ENCODE peak calls at places on chromosomes 12 and 14, in six cellular contexts. One of them, this sample, is unnamed.

GRCh38 chr14:64721391-64721791 is 17.2 kb downstream of the PLEKHG3 start:
- DNase-seq in stimulated activated CD8-positive, alpha-beta memory T cell treated with anti-CD3 and anti-CD28 coated beads, Interleukin-7, amount 100 ng/mL, for 4 hours: no peak
- DNase-seq in choroid plexus epithelial cell: peak; percentile 76
- DNase-seq in NCI-H2081: no peak
- DNase-seq in GM23248: peak; percentile 93
- DNase-seq in astrocyte of the spinal cord: peak; percentile 87
- DNase-seq in this sample: peak; percentile 85

GRCh38 chr12:62738105-62738504 is 196.8 kb downstream of the PPM1H start:
- DNase-seq in stimulated activated CD8-positive, alpha-beta memory T cell treated with anti-CD3 and anti-CD28 coated beads, Interleukin-7, amount 100 ng/mL, for 4 hours: no peak
- DNase-seq in choroid plexus epithelial cell: peak; percentile 40
- DNase-seq in NCI-H2081: no peak
- DNase-seq in GM23248: no peak
- DNase-seq in astrocyte of the spinal cord: peak; percentile 36
- DNase-seq in this sample: peak; percentile 33

GRCh38 chr12:58249610-58250009 is 308.2 kb downstream of the ATP23 start:
- DNase-seq in stimulated activated CD8-positive, alpha-beta memory T cell treated with anti-CD3 and anti-CD28 coated beads, Interleukin-7, amount 100 ng/mL, for 4 hours: no peak
- DNase-seq in choroid plexus epithelial cell: peak; percentile 18
- DNase-seq in NCI-H2081: no peak
- DNase-seq in GM23248: peak; percentile 4
- DNase-seq in astrocyte of the spinal cord: no peak
- DNase-seq in this sample: peak; percentile 31

GRCh38 chr12:53070901-53071492 is 8.2 kb downstream of the SPRYD3 start:
- DNase-seq in stimulated activated CD8-positive, alpha-beta memory T cell treated with anti-CD3 and anti-CD28 coated beads, Interleukin-7, amount 100 ng/mL, for 4 hours: no peak
- DNase-seq in choroid plexus epithelial cell: peak; percentile 20
- DNase-seq in NCI-H2081: no peak
- DNase-seq in GM23248: peak; percentile 54
- DNase-seq in astrocyte of the spinal cord: no peak
- DNase-seq in this sample: no peak

GRCh38 chr12:104615048-104615561 is 158.4 kb downstream of the CHST11 start:
- DNase-seq in stimulated activated CD8-positive, alpha-beta memory T cell treated with anti-CD3 and anti-CD28 coated beads, Interleukin-7, amount 100 ng/mL, for 4 hours: no peak
- DNase-seq in choroid plexus epithelial cell: no peak
- DNase-seq in NCI-H2081: no peak
- DNase-seq in GM23248: peak; percentile 44
- DNase-seq in astrocyte of the spinal cord: no peak
- DNase-seq in this sample: no peak

GRCh38 chr14:72714094-72714493 is 179.8 kb downstream of the DPF3 start:
- DNase-seq in stimulated activated CD8-positive, alpha-beta memory T cell treated with anti-CD3 and anti-CD28 coated beads, Interleukin-7, amount 100 ng/mL, for 4 hours: peak; percentile 52
- DNase-seq in choroid plexus epithelial cell: no peak
- DNase-seq in NCI-H2081: no peak
- DNase-seq in GM23248: no peak
- DNase-seq in astrocyte of the spinal cord: no peak
- DNase-seq in this sample: no peak

GRCh38 chr12:110957159-110957558 is 36.8 kb upstream of the MYL2 start:
- DNase-seq in stimulated activated CD8-positive, alpha-beta memory T cell treated with anti-CD3 and anti-CD28 coated beads, Interleukin-7, amount 100 ng/mL, for 4 hours: no peak
- DNase-seq in choroid plexus epithelial cell: no peak
- DNase-seq in NCI-H2081: no peak
- DNase-seq in GM23248: no peak
- DNase-seq in astrocyte of the spinal cord: no peak
- DNase-seq in this sample: no peak

GRCh38 chr14:97219356-97220017 is 422.3 kb downstream of the VRK1 start:
- DNase-seq in stimulated activated CD8-positive, alpha-beta memory T cell treated with anti-CD3 and anti-CD28 coated beads, Interleukin-7, amount 100 ng/mL, for 4 hours: peak; percentile 0
- DNase-seq in choroid plexus epithelial cell: no peak
- DNase-seq in NCI-H2081: no peak
- DNase-seq in GM23248: no peak
- DNase-seq in astrocyte of the spinal cord: no peak
- DNase-seq in this sample: peak; percentile 6

GRCh38 chr12:57899010-57899662 is 42.2 kb upstream of the ATP23 start:
- DNase-seq in stimulated activated CD8-positive, alpha-beta memory T cell treated with anti-CD3 and anti-CD28 coated beads, Interleukin-7, amount 100 ng/mL, for 4 hours: peak; percentile 70
- DNase-seq in choroid plexus epithelial cell: peak; percentile 75
- DNase-seq in NCI-H2081: peak; percentile 34
- DNase-seq in GM23248: peak; percentile 74
- DNase-seq in astrocyte of the spinal cord: peak; percentile 64
- DNase-seq in this sample: peak; percentile 80

GRCh38 chr12:123265851-123266678 is 5.6 kb downstream of the CDK2AP1 start:
- DNase-seq in stimulated activated CD8-positive, alpha-beta memory T cell treated with anti-CD3 and anti-CD28 coated beads, Interleukin-7, amount 100 ng/mL, for 4 hours: no peak
- DNase-seq in choroid plexus epithelial cell: no peak
- DNase-seq in NCI-H2081: no peak
- DNase-seq in GM23248: no peak
- DNase-seq in astrocyte of the spinal cord: no peak
- DNase-seq in this sample: no peak

GRCh38 chr14:24895243-24895583 is 154.7 kb downstream of the STXBP6 start:
- DNase-seq in stimulated activated CD8-positive, alpha-beta memory T cell treated with anti-CD3 and anti-CD28 coated beads, Interleukin-7, amount 100 ng/mL, for 4 hours: no peak
- DNase-seq in choroid plexus epithelial cell: no peak
- DNase-seq in NCI-H2081: no peak
- DNase-seq in GM23248: no peak
- DNase-seq in astrocyte of the spinal cord: no peak
- DNase-seq in this sample: peak; percentile 31

GRCh38 chr12:131075194-131075593 is 121.5 kb downstream of the ADGRD1 start:
- DNase-seq in stimulated activated CD8-positive, alpha-beta memory T cell treated with anti-CD3 and anti-CD28 coated beads, Interleukin-7, amount 100 ng/mL, for 4 hours: no peak
- DNase-seq in choroid plexus epithelial cell: no peak
- DNase-seq in NCI-H2081: no peak
- DNase-seq in GM23248: no peak
- DNase-seq in astrocyte of the spinal cord: no peak
- DNase-seq in this sample: no peak

GRCh38 chr12:112878488-112878887 is 28.3 kb upstream of the OAS1 start:
- DNase-seq in stimulated activated CD8-positive, alpha-beta memory T cell treated with anti-CD3 and anti-CD28 coated beads, Interleukin-7, amount 100 ng/mL, for 4 hours: no peak
- DNase-seq in choroid plexus epithelial cell: no peak
- DNase-seq in NCI-H2081: no peak
- DNase-seq in GM23248: no peak
- DNase-seq in astrocyte of the spinal cord: no peak
- DNase-seq in this sample: no peak

GRCh38 chr12:79725987-79726386 is 35.2 kb upstream of the PAWR start:
- DNase-seq in stimulated activated CD8-positive, alpha-beta memory T cell treated with anti-CD3 and anti-CD28 coated beads, Interleukin-7, amount 100 ng/mL, for 4 hours: no peak
- DNase-seq in choroid plexus epithelial cell: peak; percentile 77
- DNase-seq in NCI-H2081: no peak
- DNase-seq in GM23248: peak; percentile 85
- DNase-seq in astrocyte of the spinal cord: peak; percentile 77
- DNase-seq in this sample: peak; percentile 73

GRCh38 chr12:69008510-69008909 is 75.5 kb upstream of the CPM start:
- DNase-seq in stimulated activated CD8-positive, alpha-beta memory T cell treated with anti-CD3 and anti-CD28 coated beads, Interleukin-7, amount 100 ng/mL, for 4 hours: no peak
- DNase-seq in choroid plexus epithelial cell: no peak
- DNase-seq in NCI-H2081: peak; percentile 2
- DNase-seq in GM23248: no peak
- DNase-seq in astrocyte of the spinal cord: no peak
- DNase-seq in this sample: no peak